ENCODE peak calls at places on chromosomes 1 and 21, in eight cellular contexts. Q is Panc1; X is ovary; P is naive thymus-derived CD4-positive, alpha-beta T cell; G is left ventricle myocardium inferior; R is uterus; A is fibroblast of lung; J is tibial artery. Z is an unnamed sample.
A peak's percentile ranks its signal among the peaks of the same experiment; 100 is the strongest.

GRCh38 chr21:35585878-35586277 is 474.4 kb downstream of the SETD4 start:
- DNase-seq in Q (no peak), X (no peak), P (no peak), G (no peak), R (no peak), A (no peak), J (no peak), Z (no peak)

GRCh38 chr21:25127811-25128210 is 479.5 kb downstream of the MRPL39 start:
- DNase-seq in Q (no peak), X (no peak), P (no peak), G (no peak), R (no peak), A (no peak), J (no peak), Z (no peak)

GRCh38 chr1:51093566-51093965 is 8.5 kb upstream of the C1orf185 start:
- DNase-seq in Q (no peak), X (no peak), P (no peak), G (no peak), R (no peak), A (peak; percentile 58), J (no peak), Z (no peak)

GRCh38 chr1:154176341-154176740 is 15.6 kb downstream of the TPM3 start:
- DNase-seq in Q (no peak), X (no peak), P (no peak), G (no peak), R (no peak), A (peak; percentile 79), J (peak; percentile 17), Z (peak; percentile 64)

GRCh38 chr1:40404670-40405462 is 31.3 kb downstream of the SMAP2 start:
- DNase-seq in Q (peak; percentile 59), X (no peak), P (peak; percentile 65), G (no peak), R (peak; percentile 40), A (peak; percentile 83), J (no peak), Z (no peak)

GRCh38 chr1:48668339-48668738 is 108.4 kb downstream of the BEND5 start:
- DNase-seq in Q (no peak), X (no peak), P (no peak), G (no peak), R (no peak), A (no peak), J (no peak), Z (no peak)

GRCh38 chr1:42646056-42646455 is 12.2 kb upstream of the PPIH start:
- DNase-seq in Q (no peak), X (no peak), P (no peak), G (no peak), R (no peak), A (no peak), J (no peak), Z (no peak)

GRCh38 chr21:35559881-35560280 is 500.4 kb downstream of the SETD4 start:
- DNase-seq in Q (no peak), X (no peak), P (no peak), G (no peak), R (no peak), A (peak; percentile 74), J (no peak), Z (no peak)

DNA sequence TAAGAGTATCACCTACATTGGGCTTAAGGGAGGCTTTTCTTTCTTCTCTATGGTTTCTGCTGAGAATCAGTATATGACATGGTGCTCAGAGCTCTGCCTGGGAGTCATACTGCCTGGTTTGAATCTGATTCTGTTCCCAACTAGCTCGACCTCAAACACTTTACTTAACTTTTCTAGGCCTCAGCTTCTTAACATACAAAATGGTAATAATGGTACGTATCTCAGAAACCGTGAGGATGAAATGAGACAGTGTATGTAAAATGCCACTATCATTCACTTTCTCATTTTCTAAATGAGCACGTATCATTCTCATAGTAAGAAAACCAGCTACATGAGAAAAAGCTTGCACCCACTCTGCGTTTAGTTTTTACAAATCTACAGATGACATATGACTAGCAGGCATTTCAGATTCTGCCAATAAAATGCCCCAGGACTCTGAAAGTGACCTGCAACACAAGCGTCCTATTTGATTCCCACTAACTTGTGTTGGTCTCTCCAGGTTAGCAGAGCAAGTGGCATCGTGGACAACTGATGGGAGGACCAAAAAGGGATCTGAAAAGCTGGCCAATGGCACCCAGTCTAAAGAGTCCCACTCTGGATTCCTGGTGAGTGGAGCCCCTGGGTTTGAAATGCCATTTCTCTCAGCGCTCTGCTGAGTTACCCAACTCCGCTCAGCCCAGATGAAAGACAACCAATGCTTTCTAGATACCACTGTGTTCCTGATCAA is 6.1 kb downstream of the CTNNBIP1 start:
- DNase-seq in Q (no peak), X (no peak), P (no peak), G (no peak), R (no peak), A (no peak), J (no peak), Z (no peak)
- H3K4me1 ChIP-seq in Q (peaks cover 32% of the 10 kb centered on the region), X (peaks cover 19% of the 10 kb centered on the region), P (peaks cover 3% of the 10 kb centered on the region), G (peaks cover 98% of the 10 kb centered on the region), R (peaks cover 5% of the 10 kb centered on the region), A (peaks cover 1% of the 10 kb centered on the region), J (peaks cover 25% of the 10 kb centered on the region), Z (peaks cover 13% of the 10 kb centered on the region)

GRCh38 chr21:32349333-32349944 is 43.4 kb downstream of the URB1 start:
- DNase-seq in Q (no peak), X (no peak), P (no peak), G (no peak), R (no peak), A (no peak), J (no peak), Z (no peak)

GRCh38 chr21:32347351-32347750 is 45.5 kb downstream of the URB1 start:
- DNase-seq in Q (no peak), X (no peak), P (no peak), G (no peak), R (no peak), A (no peak), J (no peak), Z (no peak)

GRCh38 chr21:32348604-32349332 is 44.0 kb downstream of the URB1 start:
- DNase-seq in Q (no peak), X (no peak), P (no peak), G (no peak), R (no peak), A (no peak), J (no peak), Z (peak; percentile 31)

GRCh38 chr21:32346951-32347350 is 45.9 kb downstream of the URB1 start:
- DNase-seq in Q (no peak), X (no peak), P (no peak), G (no peak), R (no peak), A (no peak), J (no peak), Z (no peak)

DNA sequence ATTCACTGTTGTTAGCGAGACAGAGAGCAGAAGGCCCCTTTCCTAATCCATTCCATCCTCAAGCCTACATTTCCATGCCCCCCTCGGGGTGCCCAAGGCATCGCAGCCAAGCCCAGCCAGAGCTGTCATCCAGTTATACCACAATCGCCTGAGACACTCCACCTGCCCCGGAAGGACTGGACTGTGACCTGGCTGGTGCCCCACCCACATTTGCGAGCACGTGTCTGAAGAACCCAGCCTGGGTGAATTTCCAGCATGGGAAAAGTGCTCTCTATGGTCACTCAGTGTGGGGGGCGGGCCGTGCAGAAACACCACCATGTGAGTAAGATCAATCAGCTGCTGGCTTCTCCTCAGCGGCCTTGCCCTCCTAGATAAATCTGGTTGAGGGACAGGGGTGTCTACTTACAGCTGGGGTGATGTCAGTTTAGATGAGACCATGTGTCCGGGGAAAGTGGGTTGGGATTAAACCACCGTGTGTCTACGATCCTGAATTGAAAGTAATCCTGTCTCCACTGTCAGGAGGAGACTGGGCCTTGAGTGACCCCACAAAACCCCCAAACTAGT is 44.8 kb downstream of the URB1 start:
- DNase-seq in Q (no peak), X (no peak), P (no peak), G (no peak), R (no peak), A (no peak), J (no peak), Z (peak; percentile 53)
- H3K27ac ChIP-seq in Q (no peak overlapping the region), X (no peak overlapping the region), P (no peak overlapping the region), G (no peak overlapping the region), R (no peak overlapping the region), A (no peak overlapping the region), J (no peak overlapping the region), Z (no peak overlapping the region)

GRCh38 chr1:26721669-26722355 is 26.0 kb downstream of the ARID1A start:
- DNase-seq in Q (no peak), X (no peak), P (no peak), G (no peak), R (no peak), A (no peak), J (no peak), Z (no peak)

GRCh38 chr1:26726784-26727183 is 31.0 kb downstream of the ARID1A start:
- DNase-seq in Q (no peak), X (no peak), P (no peak), G (no peak), R (no peak), A (no peak), J (no peak), Z (no peak)

GRCh38 chr1:26724118-26724517 is 28.3 kb downstream of the ARID1A start:
- DNase-seq in Q (no peak), X (no peak), P (no peak), G (no peak), R (no peak), A (no peak), J (no peak), Z (no peak)

GRCh38 chr1:26724938-26725337 is 29.1 kb downstream of the ARID1A start:
- DNase-seq in Q (no peak), X (no peak), P (no peak), G (no peak), R (no peak), A (no peak), J (no peak), Z (no peak)

GRCh38 chr1:26723013-26723991 is 27.5 kb downstream of the ARID1A start:
- DNase-seq in Q (no peak), X (peak; percentile 86), P (peak; percentile 32), G (peak; percentile 83), R (peak; percentile 89), A (peak; percentile 98), J (peak; percentile 83), Z (peak; percentile 86)
- H3K4me1 ChIP-seq in Q (peaks cover 69% of the 10 kb centered on the region), X (peaks cover 25% of the 10 kb centered on the region), P (peaks cover 77% of the 10 kb centered on the region), G (peaks cover 100% of the 10 kb centered on the region), R (peaks cover 25% of the 10 kb centered on the region), A (peaks cover 21% of the 10 kb centered on the region), J (peaks cover 100% of the 10 kb centered on the region), Z (peaks cover 28% of the 10 kb centered on the region)

GRCh38 chr1:101203812-101204540 is 32.8 kb upstream of the S1PR1 start:
- DNase-seq in Q (no peak), X (no peak), P (no peak), G (no peak), R (no peak), A (peak; percentile 51), J (no peak), Z (no peak)

GRCh38 chr1:101200513-101200912 is 36.3 kb upstream of the S1PR1 start:
- DNase-seq in Q (no peak), X (no peak), P (no peak), G (no peak), R (no peak), A (peak; percentile 73), J (no peak), Z (no peak)

GRCh38 chr1:101196668-101197067 is 40.2 kb upstream of the S1PR1 start:
- DNase-seq in Q (no peak), X (no peak), P (no peak), G (no peak), R (no peak), A (no peak), J (no peak), Z (no peak)

GRCh38 chr1:101198842-101199636 is 37.8 kb upstream of the S1PR1 start:
- DNase-seq in Q (no peak), X (no peak), P (no peak), G (no peak), R (no peak), A (no peak), J (no peak), Z (no peak)

DNA sequence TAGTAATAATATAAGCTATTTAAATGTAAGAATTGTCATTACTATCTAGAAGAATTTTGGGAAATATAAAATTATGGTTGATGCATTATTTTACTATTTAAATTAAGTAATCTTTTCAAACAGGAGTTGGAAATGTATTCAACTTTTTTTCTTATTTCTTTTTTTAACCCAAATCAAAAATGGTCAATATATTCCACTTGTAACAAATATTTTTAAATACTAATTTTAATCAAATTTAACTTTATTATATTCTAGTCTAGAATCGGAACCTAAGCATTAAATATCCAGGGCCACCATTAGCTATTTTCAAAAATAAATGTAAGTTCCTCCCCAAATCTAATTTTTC is 37.2 kb upstream of the S1PR1 start:
- DNase-seq in Q (no peak), X (no peak), P (no peak), G (no peak), R (no peak), A (no peak), J (no peak), Z (no peak)
- H3K27ac ChIP-seq in Q (no peak overlapping the region), X (no peak overlapping the region), P (no peak overlapping the region), G (no peak overlapping the region), R (no peak overlapping the region), A (no peak overlapping the region), J (no peak overlapping the region), Z (no peak overlapping the region)

Z was measured in colonic mucosa.